ENCODE peak calls at places on chromosomes 1 and 21, in ten cellular contexts. One of them, this sample, is unnamed.

GRCh38 chr1:57470028-57470427 is 46.2 kb upstream of the DAB1 start:
- DNase-seq in Caco-2: no peak
- DNase-seq in psoas muscle: no peak
- DNase-seq in heart right ventricle: no peak
- DNase-seq in astrocyte of the spinal cord: peak
- DNase-seq in AG04450: peak
- DNase-seq in lower lobe of right lung: no peak
- DNase-seq in neural progenitor cell: no peak
- DNase-seq in body of pancreas: no peak
- DNase-seq in transverse colon: no peak
- DNase-seq in this sample: no peak

GRCh38 chr1:25011966-25012625 is 82.0 kb upstream of the RUNX3 start:
- DNase-seq in Caco-2: no peak
- DNase-seq in psoas muscle: no peak
- DNase-seq in heart right ventricle: no peak
- DNase-seq in astrocyte of the spinal cord: no peak
- DNase-seq in AG04450: no peak
- DNase-seq in lower lobe of right lung: no peak
- DNase-seq in neural progenitor cell: no peak
- DNase-seq in body of pancreas: no peak
- DNase-seq in transverse colon: no peak
- DNase-seq in this sample: no peak

GRCh38 chr1:231420959-231421615 is 1.0 kb downstream of the EGLN1 start:
- DNase-seq in Caco-2: peak
- DNase-seq in psoas muscle: peak
- DNase-seq in heart right ventricle: peak
- DNase-seq in astrocyte of the spinal cord: peak
- DNase-seq in AG04450: no peak
- DNase-seq in lower lobe of right lung: peak
- DNase-seq in neural progenitor cell: peak
- DNase-seq in body of pancreas: peak
- DNase-seq in transverse colon: peak
- DNase-seq in this sample: no peak

GRCh38 chr1:55057270-55057955 is 18.1 kb downstream of the PCSK9 start:
- DNase-seq in Caco-2: peak
- DNase-seq in psoas muscle: no peak
- DNase-seq in heart right ventricle: no peak
- DNase-seq in astrocyte of the spinal cord: no peak
- DNase-seq in AG04450: no peak
- DNase-seq in lower lobe of right lung: no peak
- DNase-seq in neural progenitor cell: no peak
- DNase-seq in body of pancreas: no peak
- DNase-seq in transverse colon: no peak
- DNase-seq in this sample: no peak

GRCh38 chr21:31347435-31348032 is 3.5 kb upstream of the TIAM1 start:
- DNase-seq in Caco-2: no peak
- DNase-seq in psoas muscle: no peak
- DNase-seq in heart right ventricle: no peak
- DNase-seq in astrocyte of the spinal cord: peak
- DNase-seq in AG04450: no peak
- DNase-seq in lower lobe of right lung: no peak
- DNase-seq in neural progenitor cell: peak
- DNase-seq in body of pancreas: no peak
- DNase-seq in transverse colon: no peak
- DNase-seq in this sample: no peak

GRCh38 chr21:45995686-45996179 is 14.2 kb downstream of the COL6A1 start:
- DNase-seq in Caco-2: peak
- DNase-seq in psoas muscle: peak
- DNase-seq in heart right ventricle: peak
- DNase-seq in astrocyte of the spinal cord: no peak
- DNase-seq in AG04450: no peak
- DNase-seq in lower lobe of right lung: peak
- DNase-seq in neural progenitor cell: no peak
- DNase-seq in body of pancreas: peak
- DNase-seq in transverse colon: peak
- DNase-seq in this sample: no peak

GRCh38 chr21:45945868-45946210 is 35.7 kb upstream of the COL6A1 start:
- DNase-seq in Caco-2: no peak
- DNase-seq in psoas muscle: no peak
- DNase-seq in heart right ventricle: no peak
- DNase-seq in astrocyte of the spinal cord: no peak
- DNase-seq in AG04450: no peak
- DNase-seq in lower lobe of right lung: no peak
- DNase-seq in neural progenitor cell: no peak
- DNase-seq in body of pancreas: no peak
- DNase-seq in transverse colon: no peak
- DNase-seq in this sample: no peak

GRCh38 chr1:202221911-202222909 is 28.6 kb downstream of the LGR6 start:
- DNase-seq in Caco-2: peak
- DNase-seq in psoas muscle: no peak
- DNase-seq in heart right ventricle: no peak
- DNase-seq in astrocyte of the spinal cord: no peak
- DNase-seq in AG04450: no peak
- DNase-seq in lower lobe of right lung: no peak
- DNase-seq in neural progenitor cell: no peak
- DNase-seq in body of pancreas: no peak
- DNase-seq in transverse colon: no peak
- DNase-seq in this sample: no peak

GRCh38 chr1:82538876-82539275 is 738.1 kb downstream of the ADGRL2 start:
- DNase-seq in Caco-2: no peak
- DNase-seq in psoas muscle: no peak
- DNase-seq in heart right ventricle: no peak
- DNase-seq in astrocyte of the spinal cord: peak
- DNase-seq in AG04450: no peak
- DNase-seq in lower lobe of right lung: no peak
- DNase-seq in neural progenitor cell: no peak
- DNase-seq in body of pancreas: no peak
- DNase-seq in transverse colon: no peak
- DNase-seq in this sample: no peak

GRCh38 chr1:186304982-186305949 is 69.8 kb downstream of the TPR start:
- DNase-seq in Caco-2: no peak
- DNase-seq in psoas muscle: no peak
- DNase-seq in heart right ventricle: no peak
- DNase-seq in astrocyte of the spinal cord: peak
- DNase-seq in AG04450: no peak
- DNase-seq in lower lobe of right lung: no peak
- DNase-seq in neural progenitor cell: peak
- DNase-seq in body of pancreas: no peak
- DNase-seq in transverse colon: no peak
- DNase-seq in this sample: no peak

GRCh38 chr1:39238476-39238875 is 34.0 kb downstream of the MACF1 start:
- DNase-seq in Caco-2: no peak
- DNase-seq in psoas muscle: no peak
- DNase-seq in heart right ventricle: peak
- DNase-seq in astrocyte of the spinal cord: peak
- DNase-seq in AG04450: peak
- DNase-seq in lower lobe of right lung: no peak
- DNase-seq in neural progenitor cell: no peak
- DNase-seq in body of pancreas: no peak
- DNase-seq in transverse colon: no peak
- DNase-seq in this sample: no peak

GRCh38 chr21:21434944-21435343 is 436.7 kb downstream of the NCAM2 start:
- DNase-seq in Caco-2: no peak
- DNase-seq in psoas muscle: no peak
- DNase-seq in heart right ventricle: no peak
- DNase-seq in astrocyte of the spinal cord: no peak
- DNase-seq in AG04450: no peak
- DNase-seq in lower lobe of right lung: no peak
- DNase-seq in neural progenitor cell: no peak
- DNase-seq in body of pancreas: no peak
- DNase-seq in transverse colon: no peak
- DNase-seq in this sample: no peak

GRCh38 chr21:46079357-46080170 is 18.3 kb upstream of the COL6A2 start:
- DNase-seq in Caco-2: peak
- DNase-seq in psoas muscle: peak
- DNase-seq in heart right ventricle: no peak
- DNase-seq in astrocyte of the spinal cord: peak
- DNase-seq in AG04450: peak
- DNase-seq in lower lobe of right lung: peak
- DNase-seq in neural progenitor cell: no peak
- DNase-seq in body of pancreas: peak
- DNase-seq in transverse colon: no peak
- DNase-seq in this sample: no peak

GRCh38 chr21:29299906-29300546 is 1.3 kb downstream of the BACH1 start:
- DNase-seq in Caco-2: peak
- DNase-seq in psoas muscle: peak
- DNase-seq in heart right ventricle: peak
- DNase-seq in astrocyte of the spinal cord: peak
- DNase-seq in AG04450: peak
- DNase-seq in lower lobe of right lung: peak
- DNase-seq in neural progenitor cell: peak
- DNase-seq in body of pancreas: peak
- DNase-seq in transverse colon: peak
- DNase-seq in this sample: peak

GRCh38 chr21:38861006-38861405 is 55.3 kb downstream of the ETS2 start:
- DNase-seq in Caco-2: no peak
- DNase-seq in psoas muscle: no peak
- DNase-seq in heart right ventricle: peak
- DNase-seq in astrocyte of the spinal cord: no peak
- DNase-seq in AG04450: no peak
- DNase-seq in lower lobe of right lung: no peak
- DNase-seq in neural progenitor cell: no peak
- DNase-seq in body of pancreas: no peak
- DNase-seq in transverse colon: no peak
- DNase-seq in this sample: no peak

GRCh38 chr1:5944848-5945167 is 47.4 kb downstream of the NPHP4 start:
- DNase-seq in Caco-2: no peak
- DNase-seq in psoas muscle: no peak
- DNase-seq in heart right ventricle: no peak
- DNase-seq in astrocyte of the spinal cord: no peak
- DNase-seq in AG04450: no peak
- DNase-seq in lower lobe of right lung: no peak
- DNase-seq in neural progenitor cell: no peak
- DNase-seq in body of pancreas: no peak
- DNase-seq in transverse colon: no peak
- DNase-seq in this sample: no peak

GRCh38 chr1:178060789-178061556 is 32.9 kb upstream of the RASAL2 start:
- DNase-seq in Caco-2: no peak
- DNase-seq in psoas muscle: no peak
- DNase-seq in heart right ventricle: peak
- DNase-seq in astrocyte of the spinal cord: peak
- DNase-seq in AG04450: no peak
- DNase-seq in lower lobe of right lung: no peak
- DNase-seq in neural progenitor cell: peak
- DNase-seq in body of pancreas: peak
- DNase-seq in transverse colon: no peak
- DNase-seq in this sample: no peak

GRCh38 chr21:35491920-35492678 is 443.0 kb upstream of the RUNX1 start:
- DNase-seq in Caco-2: no peak
- DNase-seq in psoas muscle: no peak
- DNase-seq in heart right ventricle: no peak
- DNase-seq in astrocyte of the spinal cord: no peak
- DNase-seq in AG04450: no peak
- DNase-seq in lower lobe of right lung: no peak
- DNase-seq in neural progenitor cell: no peak
- DNase-seq in body of pancreas: no peak
- DNase-seq in transverse colon: no peak
- DNase-seq in this sample: no peak

GRCh38 chr21:31665397-31665796 is 5.9 kb downstream of the SOD1 start:
- DNase-seq in Caco-2: no peak
- DNase-seq in psoas muscle: no peak
- DNase-seq in heart right ventricle: no peak
- DNase-seq in astrocyte of the spinal cord: no peak
- DNase-seq in AG04450: no peak
- DNase-seq in lower lobe of right lung: no peak
- DNase-seq in neural progenitor cell: no peak
- DNase-seq in body of pancreas: no peak
- DNase-seq in transverse colon: no peak
- DNase-seq in this sample: no peak

GRCh38 chr1:88956003-88956402 is 36.4 kb downstream of the KYAT3 start:
- DNase-seq in Caco-2: no peak
- DNase-seq in psoas muscle: no peak
- DNase-seq in heart right ventricle: no peak
- DNase-seq in astrocyte of the spinal cord: no peak
- DNase-seq in AG04450: no peak
- DNase-seq in lower lobe of right lung: no peak
- DNase-seq in neural progenitor cell: no peak
- DNase-seq in body of pancreas: no peak
- DNase-seq in transverse colon: no peak
- DNase-seq in this sample: no peak

GRCh38 chr1:88961647-88962275 is 30.7 kb downstream of the KYAT3 start:
- DNase-seq in Caco-2: no peak
- DNase-seq in psoas muscle: no peak
- DNase-seq in heart right ventricle: no peak
- DNase-seq in astrocyte of the spinal cord: no peak
- DNase-seq in AG04450: no peak
- DNase-seq in lower lobe of right lung: no peak
- DNase-seq in neural progenitor cell: no peak
- DNase-seq in body of pancreas: no peak
- DNase-seq in transverse colon: no peak
- DNase-seq in this sample: no peak

GRCh38 chr1:88961081-88961480 is 31.3 kb downstream of the KYAT3 start:
- DNase-seq in Caco-2: no peak
- DNase-seq in psoas muscle: no peak
- DNase-seq in heart right ventricle: no peak
- DNase-seq in astrocyte of the spinal cord: no peak
- DNase-seq in AG04450: no peak
- DNase-seq in lower lobe of right lung: no peak
- DNase-seq in neural progenitor cell: no peak
- DNase-seq in body of pancreas: no peak
- DNase-seq in transverse colon: no peak
- DNase-seq in this sample: no peak
- H3K4me3 ChIP-seq in Caco-2: no peak
- H3K4me3 ChIP-seq in psoas muscle: no peak
- H3K4me3 ChIP-seq in heart right ventricle: no peak
- H3K4me3 ChIP-seq in astrocyte of the spinal cord: no peak
- H3K4me3 ChIP-seq in AG04450: no peak
- H3K4me3 ChIP-seq in lower lobe of right lung: no peak
- H3K4me3 ChIP-seq in neural progenitor cell: no peak
- H3K4me3 ChIP-seq in body of pancreas: no peak
- H3K4me3 ChIP-seq in transverse colon: no peak
- H3K4me3 ChIP-seq in this sample: no peak

GRCh38 chr1:247443641-247444040 is 14.3 kb downstream of the OR2B11 start:
- DNase-seq in Caco-2: no peak
- DNase-seq in psoas muscle: no peak
- DNase-seq in heart right ventricle: no peak
- DNase-seq in astrocyte of the spinal cord: no peak
- DNase-seq in AG04450: no peak
- DNase-seq in lower lobe of right lung: no peak
- DNase-seq in neural progenitor cell: no peak
- DNase-seq in body of pancreas: no peak
- DNase-seq in transverse colon: no peak
- DNase-seq in this sample: no peak
- TF ChIP-seq CTCF in Caco-2: no peak
- TF ChIP-seq CTCF in psoas muscle: no peak
- TF ChIP-seq CTCF in heart right ventricle: no peak
- TF ChIP-seq CTCF in astrocyte of the spinal cord: no peak
- TF ChIP-seq CTCF in AG04450: no peak
- TF ChIP-seq CTCF in lower lobe of right lung: no peak
- TF ChIP-seq CTCF in neural progenitor cell: no peak
- TF ChIP-seq CTCF in body of pancreas: no peak
- TF ChIP-seq CTCF in transverse colon: no peak
- TF ChIP-seq CTCF in this sample: no peak

GRCh38 chr1:1630965-1631792 is 794 bp upstream of the MMP23B start:
- DNase-seq in Caco-2: no peak
- DNase-seq in psoas muscle: peak
- DNase-seq in heart right ventricle: peak
- DNase-seq in astrocyte of the spinal cord: no peak
- DNase-seq in AG04450: no peak
- DNase-seq in lower lobe of right lung: peak
- DNase-seq in neural progenitor cell: peak
- DNase-seq in body of pancreas: no peak
- DNase-seq in transverse colon: peak
- DNase-seq in this sample: no peak
- H3K4me3 ChIP-seq in Caco-2: no peak
- H3K4me3 ChIP-seq in psoas muscle: peak
- H3K4me3 ChIP-seq in heart right ventricle: peak
- H3K4me3 ChIP-seq in astrocyte of the spinal cord: no peak
- H3K4me3 ChIP-seq in AG04450: no peak
- H3K4me3 ChIP-seq in lower lobe of right lung: peak
- H3K4me3 ChIP-seq in neural progenitor cell: peak
- H3K4me3 ChIP-seq in body of pancreas: no peak
- H3K4me3 ChIP-seq in transverse colon: peak
- H3K4me3 ChIP-seq in this sample: no peak

GRCh38 chr1:190474010-190474409 is 3.7 kb downstream of the BRINP3 start:
- DNase-seq in Caco-2: no peak
- DNase-seq in psoas muscle: no peak
- DNase-seq in heart right ventricle: no peak
- DNase-seq in astrocyte of the spinal cord: no peak
- DNase-seq in AG04450: no peak
- DNase-seq in lower lobe of right lung: no peak
- DNase-seq in neural progenitor cell: no peak
- DNase-seq in body of pancreas: no peak
- DNase-seq in transverse colon: no peak
- DNase-seq in this sample: no peak
- TF ChIP-seq CTCF in Caco-2: no peak
- TF ChIP-seq CTCF in psoas muscle: no peak
- TF ChIP-seq CTCF in heart right ventricle: no peak
- TF ChIP-seq CTCF in astrocyte of the spinal cord: no peak
- TF ChIP-seq CTCF in AG04450: no peak
- TF ChIP-seq CTCF in lower lobe of right lung: no peak
- TF ChIP-seq CTCF in neural progenitor cell: no peak
- TF ChIP-seq CTCF in body of pancreas: no peak
- TF ChIP-seq CTCF in transverse colon: no peak
- TF ChIP-seq CTCF in this sample: no peak